ENCODE peak calls at places on chromosomes 6 and 20, in four cellular contexts. Z is CD4-positive, CD25-positive, alpha-beta regulatory T cell; F is GM12878; B is kidney epithelial cell. H is an unnamed sample. For H3K36me3, the result is how much of the 10 kb centered on the place peaks cover.

GRCh38 chr6:11525468-11526155 is 11.9 kb upstream of the TMEM170B start:
- DNase-seq in Z (no peak), B (no peak), F (no peak), H (no peak)

GRCh38 chr20:54152227-54153040 is 21.4 kb downstream of the CYP24A1 start:
- DNase-seq in B (no peak), Z (no peak), F (no peak), H (no peak)

GRCh38 chr20:52242237-52243230 is 51.0 kb upstream of the ZFP64 start:
- DNase-seq in B (no peak), Z (peak), F (no peak), H (peak)

GRCh38 chr20:24629668-24630067 is 160.2 kb downstream of the SYNDIG1 start:
- DNase-seq in Z (no peak), F (no peak), B (no peak), H (no peak)

GRCh38 chr20:64106981-64107735 is at the start of gene NPBWR2:
- DNase-seq in Z (no peak), B (no peak), F (no peak), H (no peak)

GRCh38 chr6:5050009-5050408 is 35.1 kb upstream of the PPP1R3G start:
- DNase-seq in Z (no peak), F (no peak), B (no peak), H (peak)

GRCh38 chr6:34521463-34522288 is 34.5 kb downstream of the SPDEF start:
- DNase-seq in F (no peak), B (no peak), Z (no peak), H (no peak)

GRCh38 chr6:2552648-2553154 is 198.0 kb downstream of the MYLK4 start:
- DNase-seq in Z (no peak), F (no peak), B (no peak), H (no peak)

GRCh38 chr20:10705801-10706459 is 32.1 kb upstream of the JAG1 start:
- DNase-seq in F (no peak), Z (no peak), B (no peak), H (no peak)

GRCh38 chr6:113450061-113450465 is 407.1 kb upstream of the MARCKS start:
- DNase-seq in F (no peak), B (no peak), Z (no peak), H (no peak)

GRCh38 chr6:53547166-53547814 is 2.4 kb upstream of the GCLC start:
- DNase-seq in Z (no peak), F (no peak), B (no peak), H (peak)

GRCh38 chr20:57980526-57980925 is 247.9 kb downstream of the ANKRD60 start:
- DNase-seq in B (no peak), Z (no peak), F (no peak), H (no peak)

GRCh38 chr6:15398657-15399287 is 152.9 kb downstream of the JARID2 start:
- DNase-seq in B (no peak), F (peak), Z (no peak), H (peak)

GRCh38 chr6:44485601-44486000 is 98.1 kb downstream of the CDC5L start:
- DNase-seq in B (no peak), F (no peak), Z (no peak), H (no peak)

GRCh38 chr6:32882879-32883250 is 28.9 kb downstream of the PSMB9 start:
- DNase-seq in Z (no peak), B (peak), F (no peak), H (no peak)

GRCh38 chr6:152457949-152458624 is 179.1 kb downstream of the SYNE1 start:
- DNase-seq in F (no peak), B (no peak), Z (no peak), H (no peak)

GRCh38 chr6:137723273-137724017 is 143.6 kb upstream of the TNFAIP3 start:
- DNase-seq in Z (no peak), F (no peak), B (no peak), H (no peak)

GRCh38 chr6:22071655-22072054 is 225.2 kb downstream of the PRL start:
- DNase-seq in Z (no peak), B (no peak), F (no peak), H (no peak)

GRCh38 chr20:33868042-33868441 is 56.9 kb downstream of the CHMP4B start:
- DNase-seq in B (no peak), Z (no peak), F (no peak), H (no peak)

GRCh38 chr6:139764498-139764986 is 390.1 kb upstream of the CITED2 start:
- DNase-seq in Z (no peak), F (peak), B (peak), H (peak)

GRCh38 chr6:66189915-66190314 is 482.9 kb upstream of the EYS start:
- DNase-seq in F (no peak), B (no peak), Z (no peak), H (no peak)

GRCh38 chr6:135250751-135251356 is 69.7 kb downstream of the MYB start:
- DNase-seq in F (no peak), B (no peak), Z (no peak), H (no peak)

GRCh38 chr6:151806757-151807512 is 547 bp upstream of the ESR1 start:
- DNase-seq in F (no peak), B (no peak), Z (no peak), H (peak)

GRCh38 chr20:21509597-21510331 is 4.1 kb downstream of the NKX2-2 start:
- DNase-seq in B (no peak), Z (no peak), F (no peak), H (no peak)

GRCh38 chr6:43842231-43842794 is 72.3 kb downstream of the VEGFA start:
- DNase-seq in F (no peak), B (no peak), Z (no peak), H (no peak)

GRCh38 chr6:89050155-89050554 is 30.4 kb upstream of the PNRC1 start:
- DNase-seq in F (no peak), Z (no peak), B (no peak), H (no peak)

GRCh38 chr6:100342830-100343229 is 121.9 kb downstream of the SIM1 start:
- DNase-seq in B (no peak), Z (no peak), F (no peak), H (no peak)

GRCh38 chr6:105898286-105898685 is 187.8 kb upstream of the PRDM1 start:
- DNase-seq in F (no peak), Z (no peak), B (peak), H (peak)

GRCh38 chr20:9807176-9807575 is 31.7 kb downstream of the PAK5 start:
- DNase-seq in Z (no peak), F (no peak), B (no peak), H (no peak)

GRCh38 chr20:14622796-14623195 is 285.4 kb upstream of the FLRT3 start:
- DNase-seq in Z (no peak), F (no peak), B (peak), H (no peak)

GRCh38 chr6:15282334-15282733 is 36.5 kb downstream of the JARID2 start:
- DNase-seq in F (no peak), B (no peak), Z (no peak), H (no peak)

GRCh38 chr6:150409576-150410066 is 40.8 kb downstream of the IYD start:
- DNase-seq in Z (no peak), B (no peak), F (no peak), H (peak)

GRCh38 chr20:46435146-46435545 is 28.7 kb upstream of the ELMO2 start:
- DNase-seq in Z (no peak), B (no peak), F (no peak), H (no peak)

GRCh38 chr6:132489376-132489775 is 23.5 kb downstream of the STX7 start:
- DNase-seq in Z (no peak), F (no peak), B (no peak), H (no peak)
- H3K36me3 ChIP-seq in Z (under half), F (under half), B (under half), H (under half)

GRCh38 chr20:35344354-35344837 is 52.2 kb upstream of the FAM83C start:
- DNase-seq in F (no peak), B (no peak), Z (no peak), H (no peak)

GRCh38 chr20:35342154-35342769 is 50.0 kb upstream of the FAM83C start:
- DNase-seq in Z (no peak), F (no peak), B (no peak), H (no peak)

GRCh38 chr20:35340436-35340835 is 48.2 kb upstream of the FAM83C start:
- DNase-seq in Z (no peak), B (no peak), F (no peak), H (no peak)

GRCh38 chr20:35341366-35342028 is 49.3 kb upstream of the FAM83C start:
- DNase-seq in F (no peak), Z (no peak), B (no peak), H (no peak)

GRCh38 chr20:35345189-35345588 is 53.0 kb upstream of the FAM83C start:
- DNase-seq in B (no peak), Z (no peak), F (no peak), H (no peak)
- H3K36me3 ChIP-seq in B (under half), Z (half or more), F (under half), H (under half)

GRCh38 chr6:56420296-56420695 is 172.9 kb upstream of the COL21A1 start:
- DNase-seq in Z (no peak), B (no peak), F (no peak), H (no peak)

GRCh38 chr6:56416247-56416646 is 168.9 kb upstream of the COL21A1 start:
- DNase-seq in Z (no peak), B (no peak), F (no peak), H (no peak)

DNA sequence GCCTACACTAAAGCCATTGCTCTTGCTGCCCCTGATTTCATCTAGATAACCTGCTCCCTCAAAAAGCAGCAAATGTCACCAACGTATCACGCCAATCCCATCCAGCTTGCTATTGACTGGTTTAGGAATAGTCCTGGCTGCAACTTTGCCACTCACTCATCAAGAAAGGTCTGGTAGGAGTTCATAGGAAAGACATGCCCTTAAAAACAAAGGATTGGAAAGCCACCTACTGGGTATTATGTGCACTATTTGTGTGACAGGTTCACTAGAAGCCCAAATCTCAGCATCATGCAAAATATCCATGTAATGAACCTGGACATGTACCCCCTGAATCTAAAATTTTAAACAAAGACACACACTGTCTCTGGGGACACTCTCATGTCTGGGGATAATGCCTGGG is 170.4 kb upstream of the COL21A1 start:
- DNase-seq in B (no peak), Z (no peak), F (no peak), H (no peak)
- H3K36me3 ChIP-seq in B (under half), Z (under half), F (under half), H (under half)

GRCh38 chr20:49225896-49226295 is 6.7 kb downstream of the DDX27 start:
- DNase-seq in F (no peak), B (no peak), Z (no peak), H (no peak)
- H3K36me3 ChIP-seq in F (under half), B (under half), Z (half or more), H (under half)

DNA sequence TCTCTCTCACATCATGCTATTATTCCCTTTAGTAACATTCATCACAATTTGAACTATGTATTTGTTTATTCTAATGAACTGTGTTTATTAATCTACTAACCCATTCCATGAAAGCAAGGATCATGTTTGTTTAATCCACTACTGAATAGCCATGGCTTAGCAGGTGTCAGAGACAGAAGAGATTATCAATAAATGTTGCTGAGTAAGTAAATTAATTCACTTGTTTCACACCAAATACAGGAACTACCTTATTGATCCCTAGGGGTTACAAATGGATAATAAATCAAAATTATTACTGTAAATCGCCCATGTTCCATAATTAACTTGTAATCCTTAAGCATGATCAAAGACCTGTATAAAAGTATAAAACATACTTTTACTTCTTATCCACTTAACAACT is 76.6 kb downstream of the PHIP start:
- DNase-seq in Z (no peak), F (no peak), B (no peak), H (no peak)
- H3K36me3 ChIP-seq in Z (half or more), F (under half), B (under half), H (under half)

GRCh38 chr6:122491915-122492537 is 20.4 kb upstream of the SERINC1 start:
- DNase-seq in F (no peak), B (peak), Z (peak), H (peak)

GRCh38 chr6:122501475-122501874 is 29.9 kb upstream of the SERINC1 start:
- DNase-seq in B (no peak), F (no peak), Z (no peak), H (no peak)

GRCh38 chr6:122494665-122495272 is 23.2 kb upstream of the SERINC1 start:
- DNase-seq in F (no peak), Z (no peak), B (no peak), H (no peak)

GRCh38 chr6:122495612-122496011 is 24.0 kb upstream of the SERINC1 start:
- DNase-seq in Z (no peak), F (no peak), B (no peak), H (peak)
- H3K36me3 ChIP-seq in Z (under half), F (under half), B (under half), H (under half)

DNA sequence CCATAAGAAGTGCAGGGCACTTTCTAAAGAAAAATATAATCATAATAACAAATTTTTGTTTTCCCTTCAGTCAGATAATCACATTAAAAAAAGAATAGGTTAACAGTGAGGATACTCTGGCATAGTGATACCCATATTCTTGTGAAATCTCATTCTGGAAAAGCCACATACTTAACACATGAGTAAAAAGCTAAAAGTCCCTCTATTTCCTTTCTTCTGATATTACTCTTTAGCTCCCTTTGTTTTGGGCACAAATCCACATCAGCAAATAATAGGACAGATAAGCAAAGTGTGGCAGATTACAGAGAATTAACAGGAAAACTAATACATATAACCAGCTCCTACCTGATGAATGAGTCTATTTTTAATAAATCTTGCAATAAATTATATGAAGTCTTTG is 15.8 kb downstream of the SHPRH start:
- DNase-seq in Z (no peak), F (no peak), B (no peak), H (no peak)
- H3K36me3 ChIP-seq in Z (half or more), F (under half), B (under half), H (under half)

GRCh38 chr6:36612101-36612625 is 18.0 kb downstream of the SRSF3 start:
- DNase-seq in F (no peak), Z (no peak), B (no peak), H (no peak)
- H3K36me3 ChIP-seq in F (under half), Z (half or more), B (under half), H (under half)

GRCh38 chr6:132465530-132466485 is 47.1 kb downstream of the STX7 start:
- DNase-seq in B (no peak), Z (no peak), F (no peak), H (no peak)
- H3K36me3 ChIP-seq in B (under half), Z (half or more), F (half or more), H (under half)

DNA sequence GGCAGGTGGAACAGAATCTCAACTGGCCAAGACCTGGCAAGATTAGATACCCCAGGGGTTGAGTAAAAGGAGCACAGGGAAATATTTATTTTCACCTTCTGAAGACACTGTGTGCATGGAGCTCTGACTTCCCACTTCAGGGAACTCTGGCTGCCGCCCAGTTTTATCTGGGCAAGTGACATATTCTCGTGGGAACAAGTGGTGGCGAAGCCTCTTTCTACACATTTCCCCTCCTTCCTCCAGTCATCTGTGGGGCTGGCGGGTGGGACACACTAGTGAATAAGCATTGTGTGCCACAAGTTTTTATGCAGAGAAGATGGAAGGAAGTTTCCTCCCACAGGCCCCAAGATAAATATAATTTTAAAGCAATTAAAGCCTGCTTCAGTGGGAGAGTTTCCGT is 23.6 kb downstream of the NSFL1C start:
- DNase-seq in B (no peak), Z (no peak), F (no peak), H (no peak)
- H3K36me3 ChIP-seq in B (under half), Z (half or more), F (under half), H (under half)

H was measured in MM.1S.